ENCODE peak calls at places on chromosomes 12 and 14, in seven cellular contexts. N, R, G, T, D, Y and Z are unnamed samples.
A peak's percentile ranks its signal among the peaks of the same experiment; 100 is the strongest.

GRCh38 chr12:50186667-50187066 is 19.5 kb upstream of the CERS5 start:
- DNase-seq in T (no peak), N (peak; percentile 54), D (no peak), R (no peak), G (no peak), Y (no peak), Z (no peak)

GRCh38 chr12:56128669-56129209 is 672 bp downstream of the ESYT1 start:
- DNase-seq in N (no peak), T (no peak), R (no peak), G (no peak), D (no peak), Y (no peak), Z (peak; percentile 31)

GRCh38 chr14:85528080-85528881 is 1.7 kb upstream of the FLRT2 start:
- DNase-seq in G (no peak), Y (no peak), D (no peak), R (no peak), N (peak; percentile 59), T (no peak), Z (no peak)

GRCh38 chr14:80426686-80427085 is 215.4 kb upstream of the DIO2 start:
- DNase-seq in G (no peak), T (no peak), R (no peak), Y (no peak), N (no peak), D (no peak), Z (no peak)

GRCh38 chr12:120719072-120719471 is 6.6 kb upstream of the ACADS start:
- DNase-seq in Y (no peak), R (no peak), G (no peak), N (no peak), T (no peak), D (no peak), Z (no peak)

GRCh38 chr14:102320033-102320660 is 601 bp downstream of the ZNF839 start:
- DNase-seq in G (no peak), Y (peak; percentile 23), N (no peak), T (no peak), D (peak; percentile 33), R (peak; percentile 44), Z (peak; percentile 52)

GRCh38 chr12:87952850-87953249 is 76.4 kb downstream of the C12orf50 start:
- DNase-seq in D (no peak), T (no peak), N (no peak), G (no peak), Y (no peak), R (no peak), Z (no peak)

GRCh38 chr12:90090929-90091651 is 382.5 kb upstream of the ATP2B1 start:
- DNase-seq in T (peak; percentile 97), D (no peak), Y (no peak), N (peak; percentile 87), R (no peak), G (no peak), Z (no peak)

GRCh38 chr12:116246490-116247179 is 30.9 kb downstream of the MED13L start:
- DNase-seq in N (no peak), D (no peak), T (no peak), R (no peak), Y (no peak), G (no peak), Z (no peak)

GRCh38 chr14:91241848-91242247 is 2.7 kb downstream of the GPR68 start:
- DNase-seq in R (peak; percentile 52), N (no peak), G (no peak), T (no peak), D (no peak), Y (no peak), Z (no peak)

GRCh38 chr12:56020437-56021189 is at the start of gene IKZF4:
- DNase-seq in T (no peak), Y (no peak), R (no peak), N (no peak), D (no peak), G (no peak), Z (peak; percentile 60)

GRCh38 chr12:120101182-120101581 is 15.4 kb downstream of the RAB35 start:
- DNase-seq in N (no peak), Y (no peak), G (no peak), D (no peak), T (no peak), R (no peak), Z (no peak)

GRCh38 chr12:49518914-49519573 is 19.8 kb upstream of the KCNH3 start:
- DNase-seq in R (no peak), D (no peak), T (no peak), G (no peak), Y (no peak), N (no peak), Z (no peak)

GRCh38 chr12:24479131-24479530 is 469.8 kb downstream of the BCAT1 start:
- DNase-seq in T (no peak), Y (no peak), R (no peak), G (no peak), D (no peak), N (no peak), Z (no peak)

GRCh38 chr14:77212097-77212873 is 30.7 kb downstream of the TMEM63C start:
- DNase-seq in R (no peak), T (no peak), Y (no peak), N (no peak), G (no peak), D (no peak), Z (no peak)

GRCh38 chr14:99562848-99563748 is 40.9 kb downstream of the CCDC85C start:
- DNase-seq in D (no peak), T (no peak), Y (peak; percentile 89), N (no peak), R (no peak), G (no peak), Z (no peak)

GRCh38 chr12:131682511-131682895 is 28.4 kb upstream of the SFSWAP start:
- DNase-seq in D (peak; percentile 18), N (no peak), T (no peak), G (no peak), R (no peak), Y (no peak), Z (peak; percentile 76)

GRCh38 chr12:85866929-85867776 is 6.9 kb upstream of the NTS start:
- DNase-seq in Y (peak; percentile 84), T (peak; percentile 47), N (no peak), D (no peak), G (no peak), R (no peak), Z (no peak)

GRCh38 chr14:24072436-24072835 is 1.1 kb downstream of the CPNE6 start:
- DNase-seq in R (no peak), N (no peak), T (no peak), Y (peak; percentile 78), G (no peak), D (no peak), Z (no peak)

GRCh38 chr14:49892301-49892635 is 614 bp upstream of the ARF6 start:
- DNase-seq in R (peak; percentile 65), G (no peak), N (peak; percentile 29), D (peak; percentile 25), T (no peak), Y (peak; percentile 75), Z (peak; percentile 79)

GRCh38 chr14:100906420-100906819 is 2.9 kb upstream of the RTL1 start:
- DNase-seq in T (no peak), D (no peak), N (no peak), Y (no peak), R (no peak), G (no peak), Z (no peak)

GRCh38 chr12:26047401-26048226 is 77.2 kb downstream of the BHLHE41 start:
- DNase-seq in G (no peak), N (no peak), Y (no peak), R (no peak), D (no peak), T (no peak), Z (no peak)

GRCh38 chr12:108129017-108129812 is at the start of gene WSCD2:
- DNase-seq in G (no peak), R (no peak), T (peak; percentile 32), N (no peak), D (no peak), Y (peak; percentile 29), Z (no peak)

GRCh38 chr12:95169368-95169767 is 47.9 kb downstream of the FGD6 start:
- DNase-seq in D (no peak), T (peak; percentile 62), Y (no peak), R (no peak), N (peak; percentile 22), G (no peak), Z (no peak)

GRCh38 chr12:89370411-89370810 is 18.1 kb upstream of the DUSP6 start:
- DNase-seq in D (no peak), R (no peak), Y (no peak), N (no peak), G (no peak), T (no peak), Z (no peak)

GRCh38 chr12:100476013-100476751 is 2.5 kb downstream of the NR1H4 start:
- DNase-seq in N (no peak), T (no peak), R (no peak), Y (no peak), G (no peak), D (no peak), Z (no peak)

GRCh38 chr14:52683985-52684520 is 11.3 kb downstream of the ERO1A start:
- DNase-seq in N (no peak), Y (no peak), D (no peak), T (no peak), R (no peak), G (no peak), Z (no peak)

GRCh38 chr12:6201199-6201608 is 1.0 kb downstream of the CD9 start:
- DNase-seq in T (no peak), Y (no peak), D (no peak), R (no peak), N (no peak), G (no peak), Z (no peak)

GRCh38 chr14:68791078-68791983 is 1.5 kb downstream of the ZFP36L1 start:
- DNase-seq in T (no peak), Y (no peak), G (no peak), D (no peak), R (no peak), N (no peak), Z (no peak)

GRCh38 chr12:53325539-53326061 is 4.2 kb upstream of the AAAS start:
- DNase-seq in R (peak; percentile 4), N (no peak), D (peak; percentile 7), G (no peak), Y (no peak), T (no peak), Z (peak; percentile 33)

GRCh38 chr12:93570552-93571359 is 1.7 kb upstream of the SOCS2 start:
- DNase-seq in R (peak; percentile 75), Y (peak; percentile 97), N (peak; percentile 53), D (peak; percentile 72), T (peak; percentile 89), G (peak; percentile 81), Z (peak; percentile 65)

GRCh38 chr14:100399052-100399849 is 76.1 kb downstream of the SLC25A47 start:
- DNase-seq in T (no peak), D (no peak), R (no peak), Y (no peak), N (no peak), G (no peak), Z (no peak)

GRCh38 chr12:109517619-109518018 is 40.2 kb downstream of the UBE3B start:
- DNase-seq in G (no peak), T (no peak), D (no peak), Y (no peak), N (no peak), R (no peak), Z (no peak)

GRCh38 chr14:45082420-45082819 is 1.5 kb upstream of the PRPF39 start:
- DNase-seq in D (no peak), N (no peak), R (no peak), Y (no peak), G (no peak), T (no peak), Z (no peak)